ENCODE peak calls at places on chromosomes 12 and 14, in six cellular contexts. X is Calu3, S is tibial nerve, Y is cardiac muscle cell, F is fibroblast of mammary gland, T is AG04450. G is an unnamed sample.

GRCh38 chr12:119447618-119448017 is 113.1 kb downstream of the CCDC60 start:
- DNase-seq in X (no peak), S (no peak), Y (no peak), F (no peak), T (no peak), G (no peak)

GRCh38 chr12:93115198-93115601 is 186.1 kb upstream of the EEA1 start:
- DNase-seq in X (no peak), S (no peak), Y (peak; percentile 47), F (peak; percentile 60), T (no peak), G (no peak)

GRCh38 chr14:102655154-102655553 is 62.7 kb downstream of the RCOR1 start:
- DNase-seq in X (peak; percentile 9), S (no peak), Y (peak; percentile 44), F (peak; percentile 24), T (no peak), G (no peak)

GRCh38 chr14:91456283-91456682 is 38.7 kb upstream of the CCDC88C start:
- DNase-seq in X (no peak), S (no peak), Y (no peak), F (no peak), T (no peak), G (no peak)

GRCh38 chr12:93149228-93149627 is 220.1 kb upstream of the EEA1 start:
- DNase-seq in X (no peak), S (no peak), Y (no peak), F (no peak), T (no peak), G (no peak)

GRCh38 chr12:20376984-20377383 is 8.6 kb downstream of the PDE3A start:
- DNase-seq in X (peak; percentile 24), S (no peak), Y (peak; percentile 51), F (peak; percentile 50), T (no peak), G (no peak)

GRCh38 chr12:116160196-116160595 is 117.3 kb downstream of the MED13L start:
- DNase-seq in X (no peak), S (no peak), Y (no peak), F (peak; percentile 77), T (no peak), G (no peak)

GRCh38 chr14:96824283-96824682 is 27.1 kb downstream of the VRK1 start:
- DNase-seq in X (no peak), S (no peak), Y (peak; percentile 69), F (peak; percentile 94), T (peak; percentile 23), G (no peak)

GRCh38 chr12:92696240-92696639 is 6.5 kb upstream of the PLEKHG7 start:
- DNase-seq in X (no peak), S (no peak), Y (peak; percentile 85), F (peak; percentile 65), T (peak; percentile 21), G (no peak)

GRCh38 chr12:75666980-75667359 is 155.6 kb upstream of the KRR1 start:
- DNase-seq in X (no peak), S (no peak), Y (peak; percentile 78), F (peak; percentile 91), T (no peak), G (no peak)

GRCh38 chr12:124827588-124828184 is 36.0 kb downstream of the SCARB1 start:
- DNase-seq in X (no peak), S (no peak), Y (no peak), F (no peak), T (no peak), G (no peak)

GRCh38 chr12:120468846-120469449 is 600 bp downstream of the SRSF9 start:
- DNase-seq in X (peak; percentile 33), S (no peak), Y (no peak), F (no peak), T (no peak), G (peak; percentile 25)

GRCh38 chr12:104877107-104877705 is 80.9 kb downstream of the SLC41A2 start:
- DNase-seq in X (peak; percentile 46), S (no peak), Y (peak; percentile 74), F (peak; percentile 58), T (no peak), G (no peak)

GRCh38 chr14:97894552-97894951 is 1097.4 kb downstream of the VRK1 start:
- DNase-seq in X (no peak), S (no peak), Y (no peak), F (no peak), T (no peak), G (no peak)

GRCh38 chr12:93154753-93155475 is 222.8 kb upstream of the NUDT4 start:
- DNase-seq in X (no peak), S (no peak), Y (peak; percentile 67), F (peak; percentile 64), T (no peak), G (no peak)

GRCh38 chr12:105100207-105100985 is 7.1 kb upstream of the WASHC4 start:
- DNase-seq in X (no peak), S (no peak), Y (peak; percentile 72), F (peak; percentile 76), T (no peak), G (no peak)

GRCh38 chr12:64352181-64352580 is 38.4 kb downstream of the C12orf56 start:
- DNase-seq in X (no peak), S (no peak), Y (no peak), F (no peak), T (no peak), G (no peak)
- TF ChIP-seq CTCF in X (no peak), S (no peak), Y (no peak), F (no peak), T (no peak), G (no peak)

GRCh38 chr12:53265783-53266182 is 2.3 kb upstream of the ESPL1 start:
- DNase-seq in X (no peak), S (no peak), Y (no peak), F (peak; percentile 41), T (no peak), G (no peak)

GRCh38 chr12:53267309-53268008 is 640 bp upstream of the ESPL1 start:
- DNase-seq in X (peak; percentile 4), S (no peak), Y (no peak), F (no peak), T (no peak), G (no peak)

GRCh38 chr12:53268637-53269562 is 801 bp downstream of the ESPL1 start:
- DNase-seq in X (no peak), S (no peak), Y (no peak), F (peak; percentile 10), T (no peak), G (no peak)

GRCh38 chr12:53268009-53268636 is at the start of gene ESPL1:
- DNase-seq in X (peak; percentile 73), S (peak; percentile 28), Y (peak; percentile 84), F (peak; percentile 72), T (no peak), G (peak; percentile 52)
- TF ChIP-seq CTCF in X (no peak), S (peak; percentile 28), Y (peak; percentile 30), F (no peak), T (peak; percentile 24), G (no peak)

GRCh38 chr12:68899251-68899771 is 33.7 kb downstream of the CPM start:
- DNase-seq in X (peak; percentile 79), S (no peak), Y (peak; percentile 92), F (peak; percentile 97), T (no peak), G (no peak)
- TF ChIP-seq CTCF in X (peak; percentile 45), S (peak; percentile 13), Y (peak; percentile 71), F (peak; percentile 93), T (peak; percentile 43), G (no peak)

DNA sequence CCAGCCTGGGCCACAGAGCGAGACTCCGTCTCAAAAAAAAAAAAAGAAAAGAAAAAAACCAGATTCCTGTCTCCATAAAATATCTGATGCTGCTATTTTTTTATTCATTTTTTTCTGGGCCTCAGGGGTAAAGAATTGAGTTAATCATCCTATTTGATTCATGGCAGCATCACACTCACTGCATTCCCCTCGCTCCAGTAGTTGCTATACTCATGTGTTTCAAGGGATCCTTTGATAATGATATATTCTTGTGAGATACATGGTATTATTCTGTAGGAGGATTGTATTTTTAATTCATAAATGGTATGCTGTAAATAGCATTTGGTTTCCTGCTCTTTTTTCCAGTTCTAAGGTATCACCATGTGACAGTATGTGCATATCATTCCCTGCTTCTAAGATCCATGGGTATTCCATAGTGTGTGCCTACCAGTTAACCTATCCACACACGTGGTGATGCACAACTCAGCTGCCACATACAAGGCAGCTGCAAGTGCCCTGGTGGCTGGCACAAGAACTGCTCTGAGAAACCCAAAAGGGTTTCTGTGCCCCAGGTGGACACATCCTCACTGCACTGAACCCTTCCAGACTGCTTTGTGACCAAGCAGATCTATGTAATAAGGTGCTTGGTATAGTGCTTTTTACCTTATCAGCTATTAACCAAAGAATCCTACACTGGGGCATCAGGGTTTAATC is 74.7 kb downstream of the ZFP36L1 start:
- DNase-seq in X (peak; percentile 28), S (no peak), Y (no peak), F (no peak), T (no peak), G (no peak)
- TF ChIP-seq CTCF in X (peak; percentile 38), S (no peak), Y (peak; percentile 33), F (peak; percentile 36), T (peak; percentile 40), G (no peak)

DNA sequence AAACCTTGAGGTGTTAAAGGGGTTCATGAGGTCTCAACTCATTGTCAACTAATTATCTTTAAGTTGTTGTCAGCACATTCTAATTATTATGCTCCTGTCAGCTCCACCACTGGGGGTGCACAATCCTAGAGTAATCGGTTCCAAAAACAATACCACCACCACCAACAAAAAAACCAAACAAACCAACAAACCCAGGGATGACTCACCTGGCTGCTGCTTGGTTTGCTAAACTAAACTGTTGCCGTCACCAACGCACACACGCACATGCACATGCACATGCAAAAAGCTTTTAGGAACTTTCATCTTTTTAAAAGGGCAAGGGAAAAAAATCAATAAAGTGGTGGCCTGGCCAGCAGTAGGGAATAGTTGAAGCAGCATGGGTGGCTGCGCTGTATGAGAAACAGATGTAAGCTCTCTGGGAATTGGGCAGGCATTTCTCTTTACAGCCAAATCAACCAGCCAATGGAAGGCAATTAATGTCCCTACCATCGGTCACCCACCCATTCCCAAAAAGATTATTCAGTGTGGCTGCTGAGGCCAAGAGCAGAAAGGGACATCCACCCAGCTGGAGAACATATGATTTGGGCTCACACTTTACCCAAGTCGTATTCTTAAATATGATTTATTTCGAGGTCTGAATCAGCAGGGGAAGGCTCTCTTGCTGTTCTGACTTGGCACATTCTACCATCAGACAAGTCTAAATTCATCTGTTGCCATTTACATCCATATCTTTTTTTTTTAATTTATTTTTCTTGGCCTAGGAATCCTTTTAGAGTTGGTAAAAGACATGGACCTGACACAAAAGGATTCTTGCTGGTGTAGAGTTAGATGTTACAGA is 20.0 kb downstream of the TMEM30B start:
- DNase-seq in X (peak; percentile 58), S (no peak), Y (peak; percentile 21), F (peak; percentile 94), T (peak; percentile 61), G (no peak)
- TF ChIP-seq CTCF in X (no peak), S (no peak), Y (no peak), F (peak; percentile 25), T (no peak), G (no peak)

DNA sequence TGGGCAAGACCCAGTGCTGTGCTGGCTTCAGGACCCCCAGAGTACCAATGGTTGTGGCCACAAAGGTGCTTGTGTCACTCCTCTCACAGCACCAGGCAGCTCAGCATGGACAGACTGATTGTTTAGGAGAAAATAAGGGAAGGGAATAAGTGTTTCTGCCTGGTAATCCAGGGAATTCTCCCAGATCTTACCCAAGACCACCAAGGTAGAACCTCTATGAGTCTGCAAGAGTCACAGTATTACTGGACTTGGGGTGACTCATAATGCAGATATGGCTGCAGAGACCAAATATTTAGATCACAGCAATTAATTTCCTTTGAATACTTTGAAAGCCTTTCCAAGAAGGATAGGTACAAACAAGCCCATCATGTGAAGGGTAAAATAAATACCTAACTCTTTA is 1178.3 kb upstream of the FLRT2 start:
- DNase-seq in X (no peak), S (no peak), Y (no peak), F (peak; percentile 0), T (no peak), G (no peak)
- TF ChIP-seq CTCF in X (no peak), S (no peak), Y (no peak), F (no peak), T (no peak), G (no peak)